ENCODE peak calls at places on chromosome 9, in five cellular contexts. One of them, this sample, is unnamed.
A peak's percentile ranks its signal among the peaks of the same experiment; 100 is the strongest.

GRCh38 chr9:116027511-116027910 is 126.1 kb upstream of the PAPPA start:
- DNase-seq in cardiac muscle cell: peak; percentile 87
- DNase-seq in IMR-90: peak; percentile 92
- DNase-seq in esophagus squamous epithelium: no peak
- DNase-seq in CD8-positive, alpha-beta T cell: no peak
- DNase-seq in this sample: no peak

GRCh38 chr9:35861161-35861897 is 8.9 kb downstream of the OR13J1 start:
- DNase-seq in cardiac muscle cell: no peak
- DNase-seq in CD8-positive, alpha-beta T cell: no peak
- DNase-seq in IMR-90: no peak
- DNase-seq in esophagus squamous epithelium: no peak
- DNase-seq in this sample: no peak

GRCh38 chr9:16039103-16039987 is 486.5 kb downstream of the CCDC171 start:
- DNase-seq in CD8-positive, alpha-beta T cell: no peak
- DNase-seq in cardiac muscle cell: peak; percentile 46
- DNase-seq in IMR-90: peak; percentile 51
- DNase-seq in esophagus squamous epithelium: no peak
- DNase-seq in this sample: no peak

GRCh38 chr9:125649315-125649714 is 57.7 kb downstream of the MAPKAP1 start:
- DNase-seq in CD8-positive, alpha-beta T cell: no peak
- DNase-seq in esophagus squamous epithelium: no peak
- DNase-seq in cardiac muscle cell: peak; percentile 65
- DNase-seq in IMR-90: peak; percentile 86
- DNase-seq in this sample: no peak

GRCh38 chr9:114911167-114911821 is 19.1 kb downstream of the TNFSF8 start:
- DNase-seq in cardiac muscle cell: peak; percentile 59
- DNase-seq in CD8-positive, alpha-beta T cell: no peak
- DNase-seq in IMR-90: peak; percentile 51
- DNase-seq in esophagus squamous epithelium: no peak
- DNase-seq in this sample: no peak

GRCh38 chr9:32424616-32425015 is 40.2 kb downstream of the ACO1 start:
- DNase-seq in CD8-positive, alpha-beta T cell: no peak
- DNase-seq in IMR-90: peak; percentile 17
- DNase-seq in cardiac muscle cell: no peak
- DNase-seq in esophagus squamous epithelium: no peak
- DNase-seq in this sample: no peak

GRCh38 chr9:98781588-98782383 is 14.6 kb downstream of the ANKS6 start:
- DNase-seq in cardiac muscle cell: no peak
- DNase-seq in CD8-positive, alpha-beta T cell: no peak
- DNase-seq in esophagus squamous epithelium: no peak
- DNase-seq in IMR-90: no peak
- DNase-seq in this sample: no peak

GRCh38 chr9:128847803-128848202 is 18.2 kb upstream of the SPOUT1 start:
- DNase-seq in cardiac muscle cell: no peak
- DNase-seq in esophagus squamous epithelium: no peak
- DNase-seq in IMR-90: no peak
- DNase-seq in CD8-positive, alpha-beta T cell: no peak
- DNase-seq in this sample: no peak

GRCh38 chr9:20835364-20836286 is 151.6 kb downstream of the FOCAD start:
- DNase-seq in CD8-positive, alpha-beta T cell: no peak
- DNase-seq in cardiac muscle cell: peak; percentile 64
- DNase-seq in esophagus squamous epithelium: no peak
- DNase-seq in IMR-90: peak; percentile 59
- DNase-seq in this sample: no peak

GRCh38 chr9:113808391-113809191 is 67.5 kb upstream of the ZNF618 start:
- DNase-seq in IMR-90: peak; percentile 83
- DNase-seq in esophagus squamous epithelium: no peak
- DNase-seq in CD8-positive, alpha-beta T cell: no peak
- DNase-seq in cardiac muscle cell: peak; percentile 91
- DNase-seq in this sample: no peak

GRCh38 chr9:127360829-127361228 is 36.1 kb upstream of the SLC2A8 start:
- DNase-seq in cardiac muscle cell: peak; percentile 38
- DNase-seq in CD8-positive, alpha-beta T cell: no peak
- DNase-seq in esophagus squamous epithelium: no peak
- DNase-seq in IMR-90: peak; percentile 20
- DNase-seq in this sample: no peak

GRCh38 chr9:27447036-27447700 is 76.9 kb upstream of the IFNK start:
- DNase-seq in CD8-positive, alpha-beta T cell: no peak
- DNase-seq in cardiac muscle cell: no peak
- DNase-seq in esophagus squamous epithelium: no peak
- DNase-seq in IMR-90: no peak
- DNase-seq in this sample: no peak

GRCh38 chr9:126162611-126163381 is 163.8 kb upstream of the MVB12B start:
- DNase-seq in CD8-positive, alpha-beta T cell: no peak
- DNase-seq in IMR-90: no peak
- DNase-seq in cardiac muscle cell: no peak
- DNase-seq in esophagus squamous epithelium: no peak
- DNase-seq in this sample: no peak

GRCh38 chr9:27602954-27603353 is 29.7 kb upstream of the C9orf72 start:
- DNase-seq in esophagus squamous epithelium: no peak
- DNase-seq in CD8-positive, alpha-beta T cell: no peak
- DNase-seq in IMR-90: no peak
- DNase-seq in cardiac muscle cell: no peak
- DNase-seq in this sample: no peak

GRCh38 chr9:128123451-128124080 is 4.0 kb downstream of the PTGES2 start:
- DNase-seq in esophagus squamous epithelium: no peak
- DNase-seq in IMR-90: no peak
- DNase-seq in cardiac muscle cell: no peak
- DNase-seq in CD8-positive, alpha-beta T cell: no peak
- DNase-seq in this sample: no peak

GRCh38 chr9:122904466-122904822 is 715 bp downstream of the RC3H2 start:
- DNase-seq in cardiac muscle cell: peak; percentile 48
- DNase-seq in esophagus squamous epithelium: no peak
- DNase-seq in IMR-90: peak; percentile 4
- DNase-seq in CD8-positive, alpha-beta T cell: peak; percentile 16
- DNase-seq in this sample: no peak

GRCh38 chr9:33211695-33212393 is 28.1 kb upstream of the SPINK4 start:
- DNase-seq in esophagus squamous epithelium: no peak
- DNase-seq in cardiac muscle cell: peak; percentile 60
- DNase-seq in IMR-90: peak; percentile 38
- DNase-seq in CD8-positive, alpha-beta T cell: no peak
- DNase-seq in this sample: no peak

GRCh38 chr9:17005085-17005484 is 129.8 kb upstream of the CNTLN start:
- DNase-seq in CD8-positive, alpha-beta T cell: no peak
- DNase-seq in cardiac muscle cell: peak; percentile 86
- DNase-seq in IMR-90: peak; percentile 81
- DNase-seq in esophagus squamous epithelium: no peak
- DNase-seq in this sample: no peak

GRCh38 chr9:121449786-121450185 is 49.9 kb downstream of the GGTA1 start:
- DNase-seq in esophagus squamous epithelium: no peak
- DNase-seq in CD8-positive, alpha-beta T cell: no peak
- DNase-seq in cardiac muscle cell: no peak
- DNase-seq in IMR-90: no peak
- DNase-seq in this sample: no peak

GRCh38 chr9:81082251-81082650 is 607.1 kb downstream of the TLE1 start:
- DNase-seq in esophagus squamous epithelium: no peak
- DNase-seq in IMR-90: peak; percentile 21
- DNase-seq in cardiac muscle cell: no peak
- DNase-seq in CD8-positive, alpha-beta T cell: no peak
- DNase-seq in this sample: no peak

GRCh38 chr9:126986506-126986951 is 71.9 kb downstream of the RALGPS1 start:
- DNase-seq in cardiac muscle cell: peak; percentile 21
- DNase-seq in CD8-positive, alpha-beta T cell: peak; percentile 27
- DNase-seq in IMR-90: no peak
- DNase-seq in esophagus squamous epithelium: no peak
- DNase-seq in this sample: no peak

GRCh38 chr9:119898316-119898715 is 529.1 kb upstream of the BRINP1 start:
- DNase-seq in IMR-90: no peak
- DNase-seq in cardiac muscle cell: no peak
- DNase-seq in CD8-positive, alpha-beta T cell: no peak
- DNase-seq in esophagus squamous epithelium: no peak
- DNase-seq in this sample: no peak

GRCh38 chr9:38421498-38422211 is 2.6 kb downstream of the IGFBPL1 start:
- DNase-seq in CD8-positive, alpha-beta T cell: no peak
- DNase-seq in cardiac muscle cell: peak; percentile 18
- DNase-seq in esophagus squamous epithelium: no peak
- DNase-seq in IMR-90: no peak
- DNase-seq in this sample: no peak

GRCh38 chr9:98043921-98044320 is 12.6 kb upstream of the NANS start:
- DNase-seq in CD8-positive, alpha-beta T cell: no peak
- DNase-seq in IMR-90: no peak
- DNase-seq in esophagus squamous epithelium: no peak
- DNase-seq in cardiac muscle cell: no peak
- DNase-seq in this sample: no peak

GRCh38 chr9:15299374-15299939 is 7.6 kb downstream of the TTC39B start:
- DNase-seq in cardiac muscle cell: no peak
- DNase-seq in esophagus squamous epithelium: no peak
- DNase-seq in CD8-positive, alpha-beta T cell: peak; percentile 32
- DNase-seq in IMR-90: no peak
- DNase-seq in this sample: peak; percentile 67

GRCh38 chr9:14532716-14533115 is 160.5 kb downstream of the ZDHHC21 start:
- DNase-seq in esophagus squamous epithelium: no peak
- DNase-seq in IMR-90: no peak
- DNase-seq in cardiac muscle cell: no peak
- DNase-seq in CD8-positive, alpha-beta T cell: no peak
- DNase-seq in this sample: no peak

GRCh38 chr9:137550241-137550621 is at the start of gene PNPLA7:
- DNase-seq in IMR-90: peak; percentile 43
- DNase-seq in cardiac muscle cell: peak; percentile 89
- DNase-seq in esophagus squamous epithelium: peak; percentile 41
- DNase-seq in CD8-positive, alpha-beta T cell: peak; percentile 38
- DNase-seq in this sample: peak; percentile 43

GRCh38 chr9:128382261-128382660 is 11.1 kb downstream of the URM1 start:
- DNase-seq in esophagus squamous epithelium: no peak
- DNase-seq in IMR-90: no peak
- DNase-seq in cardiac muscle cell: no peak
- DNase-seq in CD8-positive, alpha-beta T cell: no peak
- DNase-seq in this sample: no peak

GRCh38 chr9:113523421-113524141 is 60.1 kb downstream of the RGS3 start:
- DNase-seq in esophagus squamous epithelium: no peak
- DNase-seq in cardiac muscle cell: peak; percentile 39
- DNase-seq in CD8-positive, alpha-beta T cell: peak; percentile 53
- DNase-seq in IMR-90: no peak
- DNase-seq in this sample: no peak

GRCh38 chr9:78921341-78921740 is 624.4 kb downstream of the PSAT1 start:
- DNase-seq in CD8-positive, alpha-beta T cell: no peak
- DNase-seq in IMR-90: peak; percentile 43
- DNase-seq in cardiac muscle cell: no peak
- DNase-seq in esophagus squamous epithelium: no peak
- DNase-seq in this sample: no peak

GRCh38 chr9:89361031-89361430 is 42.7 kb downstream of the SECISBP2 start:
- DNase-seq in IMR-90: no peak
- DNase-seq in esophagus squamous epithelium: no peak
- DNase-seq in CD8-positive, alpha-beta T cell: no peak
- DNase-seq in cardiac muscle cell: no peak
- DNase-seq in this sample: no peak
- H3K27ac ChIP-seq in IMR-90: no peak overlapping the region
- H3K27ac ChIP-seq in esophagus squamous epithelium: no peak overlapping the region
- H3K27ac ChIP-seq in CD8-positive, alpha-beta T cell: no peak overlapping the region
- H3K27ac ChIP-seq in cardiac muscle cell: no peak overlapping the region
- H3K27ac ChIP-seq in this sample: no peak overlapping the region

GRCh38 chr9:92616199-92617129 is 53.5 kb downstream of the IPPK start:
- DNase-seq in IMR-90: no peak
- DNase-seq in cardiac muscle cell: no peak
- DNase-seq in CD8-positive, alpha-beta T cell: no peak
- DNase-seq in esophagus squamous epithelium: no peak
- DNase-seq in this sample: no peak
- H3K4me1 ChIP-seq in IMR-90: peaks cover 14% of the 10 kb centered on the region
- H3K4me1 ChIP-seq in cardiac muscle cell: no peaks in the 10 kb centered on the region
- H3K4me1 ChIP-seq in CD8-positive, alpha-beta T cell: no peaks in the 10 kb centered on the region
- H3K4me1 ChIP-seq in esophagus squamous epithelium: peaks cover 78% of the 10 kb centered on the region
- H3K4me1 ChIP-seq in this sample: no peaks in the 10 kb centered on the region

GRCh38 chr9:133128152-133128551 is 7.1 kb upstream of the RALGDS start:
- DNase-seq in esophagus squamous epithelium: no peak
- DNase-seq in cardiac muscle cell: no peak
- DNase-seq in CD8-positive, alpha-beta T cell: no peak
- DNase-seq in IMR-90: no peak
- DNase-seq in this sample: no peak

GRCh38 chr9:133127340-133127981 is 6.4 kb upstream of the RALGDS start:
- DNase-seq in esophagus squamous epithelium: no peak
- DNase-seq in CD8-positive, alpha-beta T cell: no peak
- DNase-seq in IMR-90: no peak
- DNase-seq in cardiac muscle cell: no peak
- DNase-seq in this sample: peak; percentile 70

GRCh38 chr9:133129001-133129799 is 8.2 kb upstream of the RALGDS start:
- DNase-seq in cardiac muscle cell: no peak
- DNase-seq in CD8-positive, alpha-beta T cell: no peak
- DNase-seq in IMR-90: no peak
- DNase-seq in esophagus squamous epithelium: no peak
- DNase-seq in this sample: no peak

GRCh38 chr9:133125706-133126696 is 5.0 kb upstream of the RALGDS start:
- DNase-seq in cardiac muscle cell: peak; percentile 73
- DNase-seq in IMR-90: peak; percentile 60
- DNase-seq in esophagus squamous epithelium: no peak
- DNase-seq in CD8-positive, alpha-beta T cell: no peak
- DNase-seq in this sample: peak; percentile 47

DNA sequence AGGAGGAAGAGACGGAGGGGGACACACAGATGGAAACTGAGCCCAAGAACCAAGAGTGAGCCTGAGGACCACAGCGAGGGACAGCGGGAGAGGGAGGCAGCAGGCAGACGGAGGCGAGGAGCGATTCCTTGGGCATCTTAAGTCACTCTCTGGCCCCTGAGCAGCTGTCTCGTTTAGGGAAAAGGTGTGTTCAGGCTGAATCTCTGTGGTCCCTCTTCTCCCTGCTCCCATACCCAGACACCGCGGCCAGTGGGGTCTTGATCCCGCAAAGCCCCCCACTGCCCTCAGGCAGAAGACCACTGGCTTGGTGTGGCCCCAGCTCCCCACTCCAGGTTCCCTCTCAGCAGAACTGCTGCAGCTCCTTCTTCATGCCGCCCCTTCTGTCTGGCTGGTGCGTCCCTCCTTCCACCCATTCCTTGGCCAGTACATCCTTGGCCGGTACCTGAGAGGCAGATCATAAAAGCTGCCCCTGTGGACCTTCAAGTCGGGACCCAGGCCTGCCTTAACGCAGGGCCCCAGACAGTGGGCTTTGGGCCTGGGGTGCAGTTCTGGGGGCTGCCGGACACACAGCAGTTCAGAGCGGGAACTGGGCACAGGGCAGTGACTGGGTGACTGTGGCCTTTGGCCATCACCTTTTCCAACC is 5.8 kb upstream of the RALGDS start:
- DNase-seq in CD8-positive, alpha-beta T cell: no peak
- DNase-seq in cardiac muscle cell: no peak
- DNase-seq in IMR-90: no peak
- DNase-seq in esophagus squamous epithelium: no peak
- DNase-seq in this sample: no peak
- H3K4me3 ChIP-seq in CD8-positive, alpha-beta T cell: peak overlapping the region; percentile 14
- H3K4me3 ChIP-seq in cardiac muscle cell: no peak overlapping the region
- H3K4me3 ChIP-seq in IMR-90: no peak overlapping the region
- H3K4me3 ChIP-seq in esophagus squamous epithelium: peak overlapping the region; percentile 39
- H3K4me3 ChIP-seq in this sample: peak overlapping the region; percentile 28

GRCh38 chr9:105413486-105414068 is 34.3 kb upstream of the FSD1L start:
- DNase-seq in CD8-positive, alpha-beta T cell: no peak
- DNase-seq in esophagus squamous epithelium: no peak
- DNase-seq in cardiac muscle cell: peak; percentile 61
- DNase-seq in IMR-90: peak; percentile 53
- DNase-seq in this sample: no peak

GRCh38 chr9:105419981-105420597 is 27.7 kb upstream of the FSD1L start:
- DNase-seq in IMR-90: no peak
- DNase-seq in cardiac muscle cell: no peak
- DNase-seq in esophagus squamous epithelium: no peak
- DNase-seq in CD8-positive, alpha-beta T cell: no peak
- DNase-seq in this sample: no peak

GRCh38 chr9:105415344-105415980 is 32.4 kb upstream of the FSD1L start:
- DNase-seq in cardiac muscle cell: peak; percentile 70
- DNase-seq in CD8-positive, alpha-beta T cell: peak; percentile 51
- DNase-seq in esophagus squamous epithelium: no peak
- DNase-seq in IMR-90: peak; percentile 55
- DNase-seq in this sample: peak; percentile 58

GRCh38 chr9:105418588-105419108 is 29.2 kb upstream of the FSD1L start:
- DNase-seq in cardiac muscle cell: no peak
- DNase-seq in IMR-90: no peak
- DNase-seq in esophagus squamous epithelium: no peak
- DNase-seq in CD8-positive, alpha-beta T cell: no peak
- DNase-seq in this sample: no peak

GRCh38 chr9:105416840-105417239 is 31.0 kb upstream of the FSD1L start:
- DNase-seq in CD8-positive, alpha-beta T cell: no peak
- DNase-seq in IMR-90: no peak
- DNase-seq in cardiac muscle cell: no peak
- DNase-seq in esophagus squamous epithelium: no peak
- DNase-seq in this sample: no peak
- H3K27ac ChIP-seq in CD8-positive, alpha-beta T cell: no peak overlapping the region
- H3K27ac ChIP-seq in IMR-90: no peak overlapping the region
- H3K27ac ChIP-seq in cardiac muscle cell: no peak overlapping the region
- H3K27ac ChIP-seq in esophagus squamous epithelium: no peak overlapping the region
- H3K27ac ChIP-seq in this sample: no peak overlapping the region

This sample was measured in CD4-positive, alpha-beta memory T cell.